ENCODE peak calls at places on chromosomes 12 and 14, in four cellular contexts. U is endothelial cell; Y is CD8-positive, alpha-beta T cell; O is heart right ventricle. Z is an unnamed sample.

GRCh38 chr12:100151769-100152168 is 9.1 kb upstream of the BLTP3B start:
- DNase-seq in O (no peak), Y (no peak), U (no peak), Z (no peak)

GRCh38 chr12:2374092-2374740 is 321.4 kb downstream of the CACNA1C start:
- DNase-seq in U (no peak), O (no peak), Y (no peak), Z (no peak)

GRCh38 chr12:95178136-95178535 is 39.1 kb downstream of the FGD6 start:
- DNase-seq in Y (no peak), U (no peak), O (no peak), Z (no peak)

GRCh38 chr14:101084436-101084826 is 180.9 kb upstream of the RTL1 start:
- DNase-seq in Y (no peak), U (no peak), O (no peak), Z (no peak)

GRCh38 chr12:91948504-91948903 is 197.1 kb downstream of the BTG1 start:
- DNase-seq in O (no peak), U (no peak), Y (no peak), Z (no peak)

GRCh38 chr14:35301334-35302210 is 9.4 kb downstream of the PSMA6 start:
- DNase-seq in U (no peak), Y (no peak), O (no peak), Z (no peak)

GRCh38 chr12:118058881-118059644 is 1.9 kb downstream of the WSB2 start:
- DNase-seq in Y (no peak), U (no peak), O (no peak), Z (no peak)

GRCh38 chr12:69792533-69792932 is 32.5 kb upstream of the MYRFL start:
- DNase-seq in O (no peak), Y (no peak), U (no peak), Z (no peak)

GRCh38 chr14:29166507-29166906 is 399.9 kb downstream of the FOXG1 start:
- DNase-seq in O (no peak), U (no peak), Y (no peak), Z (no peak)
- TF ChIP-seq CTCF in O (no peak), U (no peak), Y (no peak), Z (no peak)

DNA sequence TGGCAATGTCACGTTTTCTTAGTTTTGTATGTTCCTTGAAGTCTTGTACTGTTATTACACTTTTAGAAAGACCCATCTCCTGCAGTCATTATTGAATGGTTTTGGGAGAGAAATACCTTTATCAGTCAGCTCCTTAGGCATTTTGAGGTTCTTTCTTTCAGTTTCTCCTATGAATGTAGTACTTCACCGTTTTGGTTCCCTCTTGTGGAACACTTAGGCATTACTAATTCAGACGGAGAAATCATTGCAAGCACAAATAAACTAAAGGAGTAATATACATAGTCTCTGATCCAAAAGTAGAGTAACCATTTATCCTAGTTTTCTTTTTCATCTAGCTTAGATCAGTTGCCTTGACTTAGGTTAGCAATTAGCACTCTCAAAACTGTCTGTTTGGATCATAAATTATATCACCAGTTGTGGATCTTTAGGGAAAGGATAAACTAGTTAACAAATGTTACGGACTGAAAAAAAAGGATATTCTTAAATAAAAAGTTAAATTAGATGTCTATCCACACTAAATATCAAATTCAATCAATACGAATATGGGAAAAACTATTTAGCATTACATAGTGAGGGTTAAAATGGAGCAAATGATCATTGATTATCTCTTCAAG is 1538.3 kb upstream of the SEL1L start:
- DNase-seq in Y (no peak), O (no peak), U (peak; percentile 22), Z (no peak)
- TF ChIP-seq CTCF in Y (no peak), O (no peak), U (peak; percentile 63), Z (peak; percentile 29)

GRCh38 chr14:39491134-39491541 is 58.9 kb upstream of the FBXO33 start:
- DNase-seq in Y (no peak), O (no peak), U (no peak), Z (no peak)
- TF ChIP-seq CTCF in Y (peak; percentile 74), O (peak; percentile 60), U (peak; percentile 83), Z (peak; percentile 74)

DNA sequence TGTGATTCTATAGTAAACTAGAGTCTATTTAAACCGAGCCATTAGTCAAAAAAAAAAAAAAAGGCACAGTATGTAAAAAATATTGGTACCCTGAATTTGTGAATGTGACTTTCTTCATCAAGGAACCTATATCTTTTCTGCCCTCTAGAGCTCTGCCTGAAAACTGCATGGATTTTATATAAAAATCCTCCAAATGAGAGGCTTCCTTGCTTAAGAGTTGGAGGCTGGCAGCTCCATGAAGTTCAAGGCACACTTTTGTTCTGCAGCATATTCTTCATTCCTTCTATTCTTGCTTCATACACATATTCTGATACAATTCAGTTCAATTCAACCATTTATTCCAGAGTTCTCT is 23.1 kb upstream of the NKX2-8 start:
- DNase-seq in O (no peak), Y (no peak), U (no peak), Z (no peak)
- TF ChIP-seq CTCF in O (no peak), Y (no peak), U (no peak), Z (no peak)

GRCh38 chr12:121791671-121792496 is 1.6 kb downstream of the RHOF start:
- DNase-seq in U (no peak), Y (no peak), O (no peak), Z (no peak)
- TF ChIP-seq CTCF in U (no peak), Y (no peak), O (no peak), Z (no peak)

Z was measured in CD14-positive monocyte.